ENCODE peak calls at places on chromosomes 6 and 20, in ten cellular contexts. One of them, this sample, is unnamed.

GRCh38 chr6:23418095-23418494 is 707.9 kb upstream of the NRSN1 start:
- DNase-seq in transverse colon: no peak
- DNase-seq in PC-9: no peak
- DNase-seq in fibroblast of lung: no peak
- DNase-seq in mesenchymal stem cell: no peak
- DNase-seq in CD8-positive, alpha-beta memory T cell: no peak
- DNase-seq in lower lobe of right lung: no peak
- DNase-seq in fibroblast of pulmonary artery: no peak
- DNase-seq in GM06990: no peak
- DNase-seq in ascending aorta: no peak
- DNase-seq in this sample: no peak

GRCh38 chr6:170086639-170087420 is 204.0 kb downstream of the DLL1 start:
- DNase-seq in GM06990: no peak
- DNase-seq in fibroblast of lung: no peak
- DNase-seq in lower lobe of right lung: peak
- DNase-seq in transverse colon: peak
- DNase-seq in ascending aorta: peak
- DNase-seq in CD8-positive, alpha-beta memory T cell: no peak
- DNase-seq in fibroblast of pulmonary artery: no peak
- DNase-seq in PC-9: no peak
- DNase-seq in mesenchymal stem cell: no peak
- DNase-seq in this sample: no peak

GRCh38 chr6:135299256-135299655 is 118.1 kb downstream of the MYB start:
- DNase-seq in CD8-positive, alpha-beta memory T cell: no peak
- DNase-seq in mesenchymal stem cell: no peak
- DNase-seq in PC-9: no peak
- DNase-seq in lower lobe of right lung: no peak
- DNase-seq in GM06990: no peak
- DNase-seq in transverse colon: no peak
- DNase-seq in ascending aorta: no peak
- DNase-seq in fibroblast of lung: no peak
- DNase-seq in fibroblast of pulmonary artery: peak
- DNase-seq in this sample: no peak

GRCh38 chr6:81890846-81891245 is 138.4 kb upstream of the TENT5A start:
- DNase-seq in GM06990: no peak
- DNase-seq in ascending aorta: no peak
- DNase-seq in fibroblast of lung: peak
- DNase-seq in mesenchymal stem cell: no peak
- DNase-seq in transverse colon: no peak
- DNase-seq in PC-9: no peak
- DNase-seq in lower lobe of right lung: no peak
- DNase-seq in CD8-positive, alpha-beta memory T cell: no peak
- DNase-seq in fibroblast of pulmonary artery: peak
- DNase-seq in this sample: no peak

GRCh38 chr6:130453230-130453629 is 87.4 kb downstream of the TMEM200A start:
- DNase-seq in fibroblast of pulmonary artery: peak
- DNase-seq in mesenchymal stem cell: peak
- DNase-seq in lower lobe of right lung: no peak
- DNase-seq in PC-9: no peak
- DNase-seq in transverse colon: no peak
- DNase-seq in ascending aorta: no peak
- DNase-seq in CD8-positive, alpha-beta memory T cell: no peak
- DNase-seq in fibroblast of lung: no peak
- DNase-seq in GM06990: no peak
- DNase-seq in this sample: no peak

GRCh38 chr6:13383280-13384163 is 55.2 kb upstream of the TBC1D7 start:
- DNase-seq in transverse colon: no peak
- DNase-seq in GM06990: peak
- DNase-seq in fibroblast of pulmonary artery: peak
- DNase-seq in ascending aorta: no peak
- DNase-seq in CD8-positive, alpha-beta memory T cell: no peak
- DNase-seq in lower lobe of right lung: no peak
- DNase-seq in fibroblast of lung: peak
- DNase-seq in mesenchymal stem cell: peak
- DNase-seq in PC-9: peak
- DNase-seq in this sample: no peak

GRCh38 chr6:52617087-52617486 is 40.2 kb upstream of the TRAM2 start:
- DNase-seq in ascending aorta: no peak
- DNase-seq in transverse colon: no peak
- DNase-seq in GM06990: no peak
- DNase-seq in fibroblast of lung: peak
- DNase-seq in PC-9: no peak
- DNase-seq in fibroblast of pulmonary artery: no peak
- DNase-seq in CD8-positive, alpha-beta memory T cell: no peak
- DNase-seq in lower lobe of right lung: no peak
- DNase-seq in mesenchymal stem cell: no peak
- DNase-seq in this sample: no peak

GRCh38 chr6:159916752-159917151 is 26.0 kb downstream of the MAS1 start:
- DNase-seq in fibroblast of pulmonary artery: no peak
- DNase-seq in PC-9: no peak
- DNase-seq in lower lobe of right lung: no peak
- DNase-seq in fibroblast of lung: no peak
- DNase-seq in GM06990: no peak
- DNase-seq in mesenchymal stem cell: no peak
- DNase-seq in transverse colon: no peak
- DNase-seq in ascending aorta: peak
- DNase-seq in CD8-positive, alpha-beta memory T cell: no peak
- DNase-seq in this sample: no peak

DNA sequence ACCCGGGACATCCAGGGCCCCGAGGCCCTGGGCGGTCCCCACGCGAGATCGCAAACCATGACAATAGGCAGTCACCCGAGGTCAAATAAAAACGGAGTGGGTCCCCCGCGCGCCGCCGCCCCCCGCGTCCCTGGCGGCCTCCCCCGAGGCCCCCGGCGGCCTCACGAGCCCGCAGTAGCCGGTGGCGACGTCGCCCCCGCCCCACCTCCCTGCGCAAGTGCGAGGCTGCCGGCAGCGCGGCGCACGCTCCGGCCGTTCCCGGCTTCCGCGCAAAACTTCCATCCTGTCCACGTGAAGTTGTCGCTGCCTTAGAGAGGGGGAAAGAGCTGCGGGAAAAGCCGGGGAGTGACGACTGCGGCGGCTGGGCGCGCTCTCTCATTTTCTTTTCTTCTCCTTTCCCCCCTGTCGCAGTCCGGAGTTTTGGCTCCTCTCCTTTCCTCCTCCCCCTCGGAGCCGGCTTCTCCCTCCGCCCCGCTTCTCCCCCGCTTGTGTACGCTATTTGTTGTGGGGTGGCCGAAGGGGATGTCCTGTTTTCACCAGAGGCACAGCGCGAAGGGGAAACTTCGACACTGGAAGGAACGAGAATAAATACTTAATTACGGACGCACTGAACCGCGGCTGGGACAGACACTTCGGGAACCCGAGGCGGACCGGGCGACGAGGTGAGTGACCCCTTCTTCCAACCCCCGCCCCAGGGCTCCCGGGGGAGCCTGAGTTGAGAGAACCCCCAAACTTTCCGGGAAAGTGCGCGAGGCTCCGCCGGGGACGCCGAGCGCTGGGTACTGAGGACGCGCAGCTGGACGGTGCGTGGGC is at the start of gene EYA4:
- DNase-seq in CD8-positive, alpha-beta memory T cell: no peak
- DNase-seq in transverse colon: no peak
- DNase-seq in fibroblast of lung: peak
- DNase-seq in mesenchymal stem cell: peak
- DNase-seq in PC-9: no peak
- DNase-seq in fibroblast of pulmonary artery: peak
- DNase-seq in lower lobe of right lung: no peak
- DNase-seq in ascending aorta: no peak
- DNase-seq in GM06990: peak
- DNase-seq in this sample: no peak
- H3K4me3 ChIP-seq in CD8-positive, alpha-beta memory T cell: no peak
- H3K4me3 ChIP-seq in transverse colon: peak
- H3K4me3 ChIP-seq in fibroblast of lung: peak
- H3K4me3 ChIP-seq in mesenchymal stem cell: peak
- H3K4me3 ChIP-seq in PC-9: peak
- H3K4me3 ChIP-seq in fibroblast of pulmonary artery: peak
- H3K4me3 ChIP-seq in lower lobe of right lung: peak
- H3K4me3 ChIP-seq in ascending aorta: peak
- H3K4me3 ChIP-seq in GM06990: no peak
- H3K4me3 ChIP-seq in this sample: peak

DNA sequence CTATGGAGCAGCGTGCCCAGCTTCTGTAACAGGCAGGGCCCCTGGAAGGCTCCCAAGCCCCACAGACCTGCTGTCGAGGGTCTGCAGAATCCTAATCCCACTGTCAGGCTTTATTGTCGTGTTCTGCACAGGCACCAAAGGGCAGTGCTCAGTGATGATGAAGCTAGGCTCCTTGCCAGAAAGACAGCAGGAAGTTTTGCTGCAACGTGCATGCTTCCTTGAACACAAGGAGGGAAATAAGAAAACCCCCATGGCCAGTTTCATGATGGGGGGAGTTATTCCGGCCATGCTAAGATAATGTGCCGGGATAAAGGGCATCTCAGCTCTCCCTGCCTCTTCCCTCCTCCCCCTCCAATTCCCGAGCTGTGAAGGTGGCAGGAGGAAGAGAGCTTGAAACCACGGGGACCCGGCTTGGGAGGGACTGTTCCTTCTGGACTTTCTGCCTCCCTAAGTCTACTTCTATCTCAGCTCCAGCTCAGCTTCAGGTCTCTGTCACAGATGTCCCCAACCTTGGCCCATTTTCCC is 109.4 kb upstream of the KCNG1 start:
- DNase-seq in transverse colon: peak
- DNase-seq in lower lobe of right lung: no peak
- DNase-seq in fibroblast of lung: no peak
- DNase-seq in PC-9: no peak
- DNase-seq in mesenchymal stem cell: no peak
- DNase-seq in fibroblast of pulmonary artery: peak
- DNase-seq in ascending aorta: peak
- DNase-seq in GM06990: no peak
- DNase-seq in CD8-positive, alpha-beta memory T cell: no peak
- DNase-seq in this sample: peak
- H3K4me3 ChIP-seq in transverse colon: no peak
- H3K4me3 ChIP-seq in lower lobe of right lung: no peak
- H3K4me3 ChIP-seq in fibroblast of lung: no peak
- H3K4me3 ChIP-seq in PC-9: no peak
- H3K4me3 ChIP-seq in mesenchymal stem cell: no peak
- H3K4me3 ChIP-seq in fibroblast of pulmonary artery: no peak
- H3K4me3 ChIP-seq in ascending aorta: no peak
- H3K4me3 ChIP-seq in GM06990: no peak
- H3K4me3 ChIP-seq in CD8-positive, alpha-beta memory T cell: no peak
- H3K4me3 ChIP-seq in this sample: no peak

GRCh38 chr6:53795702-53796450 is 1.1 kb downstream of the LRRC1 start:
- DNase-seq in ascending aorta: peak
- DNase-seq in CD8-positive, alpha-beta memory T cell: no peak
- DNase-seq in GM06990: peak
- DNase-seq in fibroblast of lung: no peak
- DNase-seq in lower lobe of right lung: peak
- DNase-seq in mesenchymal stem cell: peak
- DNase-seq in PC-9: peak
- DNase-seq in transverse colon: peak
- DNase-seq in fibroblast of pulmonary artery: no peak
- DNase-seq in this sample: peak

GRCh38 chr6:53796451-53796780 is 1.6 kb downstream of the LRRC1 start:
- DNase-seq in lower lobe of right lung: no peak
- DNase-seq in PC-9: no peak
- DNase-seq in CD8-positive, alpha-beta memory T cell: no peak
- DNase-seq in fibroblast of lung: no peak
- DNase-seq in fibroblast of pulmonary artery: no peak
- DNase-seq in GM06990: no peak
- DNase-seq in ascending aorta: no peak
- DNase-seq in mesenchymal stem cell: no peak
- DNase-seq in transverse colon: no peak
- DNase-seq in this sample: no peak

GRCh38 chr6:53795254-53795701 is 473 bp downstream of the LRRC1 start:
- DNase-seq in mesenchymal stem cell: peak
- DNase-seq in CD8-positive, alpha-beta memory T cell: no peak
- DNase-seq in ascending aorta: no peak
- DNase-seq in GM06990: no peak
- DNase-seq in transverse colon: peak
- DNase-seq in fibroblast of pulmonary artery: no peak
- DNase-seq in lower lobe of right lung: no peak
- DNase-seq in PC-9: peak
- DNase-seq in fibroblast of lung: no peak
- DNase-seq in this sample: peak

GRCh38 chr6:53796791-53797190 is 2.0 kb downstream of the LRRC1 start:
- DNase-seq in fibroblast of pulmonary artery: no peak
- DNase-seq in GM06990: no peak
- DNase-seq in mesenchymal stem cell: peak
- DNase-seq in lower lobe of right lung: no peak
- DNase-seq in ascending aorta: no peak
- DNase-seq in PC-9: peak
- DNase-seq in transverse colon: no peak
- DNase-seq in CD8-positive, alpha-beta memory T cell: no peak
- DNase-seq in fibroblast of lung: no peak
- DNase-seq in this sample: no peak

DNA sequence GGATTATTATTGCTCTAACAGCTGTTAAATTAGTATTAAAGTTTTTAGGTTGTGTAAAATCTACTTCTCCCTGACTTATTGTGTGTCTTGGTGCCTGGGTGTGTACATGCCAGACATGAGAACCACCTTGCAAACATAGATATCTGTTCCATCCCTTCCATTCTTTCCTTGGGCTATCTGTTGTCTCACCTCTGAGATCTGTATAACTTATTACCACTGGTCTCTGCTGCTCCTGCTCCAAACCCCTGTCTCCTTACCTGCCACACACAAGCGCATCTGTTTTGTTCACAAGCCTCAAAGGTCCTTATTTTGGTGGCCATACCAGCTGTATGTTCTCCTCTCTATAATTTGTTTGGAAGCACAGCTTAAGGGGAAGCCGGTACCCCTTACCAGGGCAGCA is 2.5 kb downstream of the LRRC1 start:
- DNase-seq in mesenchymal stem cell: no peak
- DNase-seq in GM06990: no peak
- DNase-seq in transverse colon: no peak
- DNase-seq in CD8-positive, alpha-beta memory T cell: no peak
- DNase-seq in fibroblast of lung: no peak
- DNase-seq in PC-9: no peak
- DNase-seq in ascending aorta: no peak
- DNase-seq in fibroblast of pulmonary artery: no peak
- DNase-seq in lower lobe of right lung: no peak
- DNase-seq in this sample: no peak
- H3K4me3 ChIP-seq in mesenchymal stem cell: no peak
- H3K4me3 ChIP-seq in GM06990: no peak
- H3K4me3 ChIP-seq in transverse colon: no peak
- H3K4me3 ChIP-seq in CD8-positive, alpha-beta memory T cell: no peak
- H3K4me3 ChIP-seq in fibroblast of lung: no peak
- H3K4me3 ChIP-seq in PC-9: peak
- H3K4me3 ChIP-seq in ascending aorta: no peak
- H3K4me3 ChIP-seq in fibroblast of pulmonary artery: no peak
- H3K4me3 ChIP-seq in lower lobe of right lung: no peak
- H3K4me3 ChIP-seq in this sample: peak

GRCh38 chr6:3489961-3490621 is 33.2 kb upstream of the SLC22A23 start:
- DNase-seq in CD8-positive, alpha-beta memory T cell: no peak
- DNase-seq in transverse colon: no peak
- DNase-seq in fibroblast of pulmonary artery: no peak
- DNase-seq in ascending aorta: no peak
- DNase-seq in lower lobe of right lung: no peak
- DNase-seq in GM06990: no peak
- DNase-seq in PC-9: no peak
- DNase-seq in mesenchymal stem cell: no peak
- DNase-seq in fibroblast of lung: no peak
- DNase-seq in this sample: no peak

GRCh38 chr6:3494391-3495100 is 37.7 kb upstream of the SLC22A23 start:
- DNase-seq in lower lobe of right lung: no peak
- DNase-seq in PC-9: no peak
- DNase-seq in GM06990: no peak
- DNase-seq in fibroblast of lung: no peak
- DNase-seq in fibroblast of pulmonary artery: no peak
- DNase-seq in mesenchymal stem cell: no peak
- DNase-seq in ascending aorta: no peak
- DNase-seq in transverse colon: no peak
- DNase-seq in CD8-positive, alpha-beta memory T cell: no peak
- DNase-seq in this sample: no peak

GRCh38 chr6:3489032-3489757 is 32.3 kb upstream of the SLC22A23 start:
- DNase-seq in ascending aorta: no peak
- DNase-seq in CD8-positive, alpha-beta memory T cell: no peak
- DNase-seq in PC-9: peak
- DNase-seq in mesenchymal stem cell: no peak
- DNase-seq in fibroblast of lung: no peak
- DNase-seq in lower lobe of right lung: no peak
- DNase-seq in fibroblast of pulmonary artery: peak
- DNase-seq in transverse colon: no peak
- DNase-seq in GM06990: no peak
- DNase-seq in this sample: no peak

GRCh38 chr6:3484946-3485345 is 28.1 kb upstream of the SLC22A23 start:
- DNase-seq in fibroblast of lung: no peak
- DNase-seq in CD8-positive, alpha-beta memory T cell: no peak
- DNase-seq in ascending aorta: no peak
- DNase-seq in fibroblast of pulmonary artery: no peak
- DNase-seq in mesenchymal stem cell: no peak
- DNase-seq in transverse colon: no peak
- DNase-seq in GM06990: no peak
- DNase-seq in lower lobe of right lung: no peak
- DNase-seq in PC-9: no peak
- DNase-seq in this sample: no peak

GRCh38 chr6:3490622-3490980 is 33.8 kb upstream of the SLC22A23 start:
- DNase-seq in PC-9: no peak
- DNase-seq in GM06990: no peak
- DNase-seq in CD8-positive, alpha-beta memory T cell: no peak
- DNase-seq in ascending aorta: no peak
- DNase-seq in lower lobe of right lung: no peak
- DNase-seq in transverse colon: no peak
- DNase-seq in fibroblast of pulmonary artery: no peak
- DNase-seq in fibroblast of lung: no peak
- DNase-seq in mesenchymal stem cell: no peak
- DNase-seq in this sample: no peak
- H3K4me3 ChIP-seq in PC-9: no peak
- H3K4me3 ChIP-seq in GM06990: no peak
- H3K4me3 ChIP-seq in CD8-positive, alpha-beta memory T cell: no peak
- H3K4me3 ChIP-seq in ascending aorta: no peak
- H3K4me3 ChIP-seq in lower lobe of right lung: no peak
- H3K4me3 ChIP-seq in transverse colon: no peak
- H3K4me3 ChIP-seq in fibroblast of pulmonary artery: no peak
- H3K4me3 ChIP-seq in fibroblast of lung: no peak
- H3K4me3 ChIP-seq in mesenchymal stem cell: no peak
- H3K4me3 ChIP-seq in this sample: no peak